ENCODE peak calls at places on chromosome 12, in ten cellular contexts. One of them, this sample, is unnamed.

GRCh38 chr12:101891462-101891971 is 14.1 kb downstream of the DRAM1 start:
- DNase-seq in left ventricle myocardium superior: no peak
- DNase-seq in progenitor cell of endocrine pancreas: no peak
- DNase-seq in activated naive CD4-positive, alpha-beta T cell treated with Interleukin-2 at 50 U/mL for 16 hours: no peak
- DNase-seq in HTR-8/SVneo: no peak
- DNase-seq in RPMI7951: peak; percentile 5
- DNase-seq in uterus: no peak
- DNase-seq in IMR-90: peak; percentile 95
- DNase-seq in activated CD4-positive, alpha-beta T cell treated with anti-CD3 and anti-CD28 coated beads for 24 hours: no peak
- DNase-seq in stimulated activated CD4-positive, alpha-beta T cell treated with anti-CD3 and anti-CD28 coated beads, Interleukin-12 subunit alpha, Interleukin-12 subunit beta, amount 100 ng/mL, for 24 hours: no peak
- DNase-seq in this sample: no peak

GRCh38 chr12:49375406-49375805 is 8.1 kb downstream of the SPATS2 start:
- DNase-seq in left ventricle myocardium superior: no peak
- DNase-seq in progenitor cell of endocrine pancreas: no peak
- DNase-seq in activated naive CD4-positive, alpha-beta T cell treated with Interleukin-2 at 50 U/mL for 16 hours: no peak
- DNase-seq in HTR-8/SVneo: no peak
- DNase-seq in RPMI7951: no peak
- DNase-seq in uterus: no peak
- DNase-seq in IMR-90: no peak
- DNase-seq in activated CD4-positive, alpha-beta T cell treated with anti-CD3 and anti-CD28 coated beads for 24 hours: no peak
- DNase-seq in stimulated activated CD4-positive, alpha-beta T cell treated with anti-CD3 and anti-CD28 coated beads, Interleukin-12 subunit alpha, Interleukin-12 subunit beta, amount 100 ng/mL, for 24 hours: no peak
- DNase-seq in this sample: no peak

GRCh38 chr12:99767809-99768208 is 120.3 kb downstream of the GARIN6 start:
- DNase-seq in left ventricle myocardium superior: no peak
- DNase-seq in progenitor cell of endocrine pancreas: no peak
- DNase-seq in activated naive CD4-positive, alpha-beta T cell treated with Interleukin-2 at 50 U/mL for 16 hours: no peak
- DNase-seq in HTR-8/SVneo: peak; percentile 3
- DNase-seq in RPMI7951: peak; percentile 16
- DNase-seq in uterus: no peak
- DNase-seq in IMR-90: peak; percentile 11
- DNase-seq in activated CD4-positive, alpha-beta T cell treated with anti-CD3 and anti-CD28 coated beads for 24 hours: no peak
- DNase-seq in stimulated activated CD4-positive, alpha-beta T cell treated with anti-CD3 and anti-CD28 coated beads, Interleukin-12 subunit alpha, Interleukin-12 subunit beta, amount 100 ng/mL, for 24 hours: no peak
- DNase-seq in this sample: no peak

GRCh38 chr12:12221560-12221959 is 45.3 kb downstream of the LRP6 start:
- DNase-seq in left ventricle myocardium superior: no peak
- DNase-seq in progenitor cell of endocrine pancreas: no peak
- DNase-seq in activated naive CD4-positive, alpha-beta T cell treated with Interleukin-2 at 50 U/mL for 16 hours: no peak
- DNase-seq in HTR-8/SVneo: no peak
- DNase-seq in RPMI7951: no peak
- DNase-seq in uterus: no peak
- DNase-seq in IMR-90: no peak
- DNase-seq in activated CD4-positive, alpha-beta T cell treated with anti-CD3 and anti-CD28 coated beads for 24 hours: no peak
- DNase-seq in stimulated activated CD4-positive, alpha-beta T cell treated with anti-CD3 and anti-CD28 coated beads, Interleukin-12 subunit alpha, Interleukin-12 subunit beta, amount 100 ng/mL, for 24 hours: no peak
- DNase-seq in this sample: peak; percentile 25

GRCh38 chr12:69898236-69898635 is 73.2 kb downstream of the MYRFL start:
- DNase-seq in left ventricle myocardium superior: no peak
- DNase-seq in progenitor cell of endocrine pancreas: no peak
- DNase-seq in activated naive CD4-positive, alpha-beta T cell treated with Interleukin-2 at 50 U/mL for 16 hours: no peak
- DNase-seq in HTR-8/SVneo: no peak
- DNase-seq in RPMI7951: peak; percentile 33
- DNase-seq in uterus: no peak
- DNase-seq in IMR-90: peak; percentile 46
- DNase-seq in activated CD4-positive, alpha-beta T cell treated with anti-CD3 and anti-CD28 coated beads for 24 hours: no peak
- DNase-seq in stimulated activated CD4-positive, alpha-beta T cell treated with anti-CD3 and anti-CD28 coated beads, Interleukin-12 subunit alpha, Interleukin-12 subunit beta, amount 100 ng/mL, for 24 hours: no peak
- DNase-seq in this sample: no peak

GRCh38 chr12:47636908-47637780 is 68.7 kb downstream of the RPAP3 start:
- DNase-seq in left ventricle myocardium superior: peak; percentile 40
- DNase-seq in progenitor cell of endocrine pancreas: no peak
- DNase-seq in activated naive CD4-positive, alpha-beta T cell treated with Interleukin-2 at 50 U/mL for 16 hours: peak; percentile 44
- DNase-seq in HTR-8/SVneo: no peak
- DNase-seq in RPMI7951: peak; percentile 32
- DNase-seq in uterus: no peak
- DNase-seq in IMR-90: no peak
- DNase-seq in activated CD4-positive, alpha-beta T cell treated with anti-CD3 and anti-CD28 coated beads for 24 hours: peak; percentile 16
- DNase-seq in stimulated activated CD4-positive, alpha-beta T cell treated with anti-CD3 and anti-CD28 coated beads, Interleukin-12 subunit alpha, Interleukin-12 subunit beta, amount 100 ng/mL, for 24 hours: peak; percentile 13
- DNase-seq in this sample: peak; percentile 33

GRCh38 chr12:64178122-64178521 is 44.0 kb downstream of the KICS2 start:
- DNase-seq in left ventricle myocardium superior: no peak
- DNase-seq in progenitor cell of endocrine pancreas: no peak
- DNase-seq in activated naive CD4-positive, alpha-beta T cell treated with Interleukin-2 at 50 U/mL for 16 hours: no peak
- DNase-seq in HTR-8/SVneo: no peak
- DNase-seq in RPMI7951: peak; percentile 82
- DNase-seq in uterus: no peak
- DNase-seq in IMR-90: peak; percentile 96
- DNase-seq in activated CD4-positive, alpha-beta T cell treated with anti-CD3 and anti-CD28 coated beads for 24 hours: no peak
- DNase-seq in stimulated activated CD4-positive, alpha-beta T cell treated with anti-CD3 and anti-CD28 coated beads, Interleukin-12 subunit alpha, Interleukin-12 subunit beta, amount 100 ng/mL, for 24 hours: no peak
- DNase-seq in this sample: no peak

GRCh38 chr12:112111931-112112330 is 3.3 kb upstream of the NAA25 start:
- DNase-seq in left ventricle myocardium superior: no peak
- DNase-seq in progenitor cell of endocrine pancreas: no peak
- DNase-seq in activated naive CD4-positive, alpha-beta T cell treated with Interleukin-2 at 50 U/mL for 16 hours: no peak
- DNase-seq in HTR-8/SVneo: no peak
- DNase-seq in RPMI7951: no peak
- DNase-seq in uterus: no peak
- DNase-seq in IMR-90: no peak
- DNase-seq in activated CD4-positive, alpha-beta T cell treated with anti-CD3 and anti-CD28 coated beads for 24 hours: no peak
- DNase-seq in stimulated activated CD4-positive, alpha-beta T cell treated with anti-CD3 and anti-CD28 coated beads, Interleukin-12 subunit alpha, Interleukin-12 subunit beta, amount 100 ng/mL, for 24 hours: no peak
- DNase-seq in this sample: no peak

GRCh38 chr12:22525426-22525825 is 18.9 kb downstream of the C2CD5 start:
- DNase-seq in left ventricle myocardium superior: no peak
- DNase-seq in progenitor cell of endocrine pancreas: no peak
- DNase-seq in activated naive CD4-positive, alpha-beta T cell treated with Interleukin-2 at 50 U/mL for 16 hours: no peak
- DNase-seq in HTR-8/SVneo: no peak
- DNase-seq in RPMI7951: no peak
- DNase-seq in uterus: no peak
- DNase-seq in IMR-90: peak; percentile 50
- DNase-seq in activated CD4-positive, alpha-beta T cell treated with anti-CD3 and anti-CD28 coated beads for 24 hours: no peak
- DNase-seq in stimulated activated CD4-positive, alpha-beta T cell treated with anti-CD3 and anti-CD28 coated beads, Interleukin-12 subunit alpha, Interleukin-12 subunit beta, amount 100 ng/mL, for 24 hours: no peak
- DNase-seq in this sample: no peak

GRCh38 chr12:71170456-71170855 is 12.7 kb upstream of the TSPAN8 start:
- DNase-seq in left ventricle myocardium superior: no peak
- DNase-seq in progenitor cell of endocrine pancreas: no peak
- DNase-seq in activated naive CD4-positive, alpha-beta T cell treated with Interleukin-2 at 50 U/mL for 16 hours: no peak
- DNase-seq in HTR-8/SVneo: no peak
- DNase-seq in RPMI7951: no peak
- DNase-seq in uterus: no peak
- DNase-seq in IMR-90: no peak
- DNase-seq in activated CD4-positive, alpha-beta T cell treated with anti-CD3 and anti-CD28 coated beads for 24 hours: no peak
- DNase-seq in stimulated activated CD4-positive, alpha-beta T cell treated with anti-CD3 and anti-CD28 coated beads, Interleukin-12 subunit alpha, Interleukin-12 subunit beta, amount 100 ng/mL, for 24 hours: no peak
- DNase-seq in this sample: no peak

GRCh38 chr12:127108360-127109215 is 1158.4 kb upstream of the TMEM132C start:
- DNase-seq in left ventricle myocardium superior: peak; percentile 57
- DNase-seq in progenitor cell of endocrine pancreas: peak; percentile 17
- DNase-seq in activated naive CD4-positive, alpha-beta T cell treated with Interleukin-2 at 50 U/mL for 16 hours: peak; percentile 40
- DNase-seq in HTR-8/SVneo: peak; percentile 60
- DNase-seq in RPMI7951: peak; percentile 52
- DNase-seq in uterus: peak; percentile 16
- DNase-seq in IMR-90: peak; percentile 42
- DNase-seq in activated CD4-positive, alpha-beta T cell treated with anti-CD3 and anti-CD28 coated beads for 24 hours: peak; percentile 3
- DNase-seq in stimulated activated CD4-positive, alpha-beta T cell treated with anti-CD3 and anti-CD28 coated beads, Interleukin-12 subunit alpha, Interleukin-12 subunit beta, amount 100 ng/mL, for 24 hours: no peak
- DNase-seq in this sample: peak; percentile 74

GRCh38 chr12:130932061-130932650 is 21.6 kb upstream of the ADGRD1 start:
- DNase-seq in left ventricle myocardium superior: no peak
- DNase-seq in progenitor cell of endocrine pancreas: no peak
- DNase-seq in activated naive CD4-positive, alpha-beta T cell treated with Interleukin-2 at 50 U/mL for 16 hours: no peak
- DNase-seq in HTR-8/SVneo: no peak
- DNase-seq in RPMI7951: no peak
- DNase-seq in uterus: no peak
- DNase-seq in IMR-90: no peak
- DNase-seq in activated CD4-positive, alpha-beta T cell treated with anti-CD3 and anti-CD28 coated beads for 24 hours: no peak
- DNase-seq in stimulated activated CD4-positive, alpha-beta T cell treated with anti-CD3 and anti-CD28 coated beads, Interleukin-12 subunit alpha, Interleukin-12 subunit beta, amount 100 ng/mL, for 24 hours: no peak
- DNase-seq in this sample: no peak